ENCODE peak calls at places on chromosomes 16 and 17, in five cellular contexts. Y is NCI-H1694; T is HFF-Myc; I is AG08395; Q is activated CD4-positive, alpha-beta T cell treated with anti-CD3 and anti-CD28 coated beads, Interleukin-2, amount 50 U/mL, for 4 hours. R is an unnamed sample.

GRCh38 chr17:38559880-38560230 is 45.9 kb downstream of the SRCIN1 start:
- DNase-seq in Y (no peak), T (no peak), I (no peak), Q (no peak), R (no peak)

GRCh38 chr16:1492923-1493745 is at the start of gene TELO2:
- DNase-seq in Y (no peak), T (peak), I (peak), Q (peak), R (peak)

GRCh38 chr17:47063475-47063874 is 84.4 kb upstream of the RPRML start:
- DNase-seq in Y (no peak), T (no peak), I (no peak), Q (no peak), R (no peak)

GRCh38 chr17:65218261-65218660 is 81.1 kb downstream of the RGS9 start:
- DNase-seq in Y (no peak), T (no peak), I (peak), Q (no peak), R (no peak)

GRCh38 chr16:69820926-69821541 is 58.9 kb downstream of the WWP2 start:
- DNase-seq in Y (peak), T (peak), I (peak), Q (no peak), R (peak)

GRCh38 chr16:55386534-55387296 is 62.7 kb downstream of the IRX6 start:
- DNase-seq in Y (no peak), T (no peak), I (no peak), Q (no peak), R (no peak)

GRCh38 chr17:44820631-44821196 is 9.4 kb downstream of the GJC1 start:
- DNase-seq in Y (peak), T (peak), I (peak), Q (no peak), R (peak)

GRCh38 chr17:81925860-81926450 is 1.6 kb downstream of the MAFG start:
- DNase-seq in Y (no peak), T (no peak), I (no peak), Q (no peak), R (no peak)

GRCh38 chr17:49110504-49110903 is 22.1 kb upstream of the B4GALNT2 start:
- DNase-seq in Y (no peak), T (no peak), I (no peak), Q (no peak), R (peak)

GRCh38 chr17:18143044-18143936 is 34.7 kb downstream of the MYO15A start:
- DNase-seq in Y (peak), T (no peak), I (no peak), Q (no peak), R (peak)

GRCh38 chr17:21375757-21376584 is at the start of gene KCNJ12:
- DNase-seq in Y (no peak), T (no peak), I (peak), Q (no peak), R (peak)

GRCh38 chr16:56950051-56950450 is 11.7 kb upstream of the CETP start:
- DNase-seq in Y (no peak), T (no peak), I (no peak), Q (no peak), R (no peak)

GRCh38 chr17:49823614-49824013 is 24.3 kb downstream of the TAC4 start:
- DNase-seq in Y (no peak), T (no peak), I (no peak), Q (no peak), R (no peak)

GRCh38 chr17:17681744-17682292 is 560 bp downstream of the RAI1 start:
- DNase-seq in Y (no peak), T (no peak), I (peak), Q (peak), R (no peak)

GRCh38 chr17:75152971-75153853 is 1.1 kb downstream of the JPT1 start:
- DNase-seq in Y (peak), T (no peak), I (peak), Q (no peak), R (peak)

GRCh38 chr16:51416921-51417320 is 265.9 kb upstream of the SALL1 start:
- DNase-seq in Y (no peak), T (no peak), I (peak), Q (no peak), R (no peak)

GRCh38 chr17:64128787-64129514 is 993 bp downstream of the ERN1 start:
- DNase-seq in Y (no peak), T (no peak), I (peak), Q (peak), R (peak)

GRCh38 chr16:72927199-72928088 is 120.5 kb downstream of the ZFHX3 start:
- DNase-seq in Y (no peak), T (no peak), I (peak), Q (no peak), R (peak)

GRCh38 chr16:1923299-1924034 is 5.3 kb upstream of the HS3ST6 start:
- DNase-seq in Y (no peak), T (peak), I (peak), Q (no peak), R (peak)

GRCh38 chr16:82061861-82062525 is 26.9 kb downstream of the HSD17B2 start:
- DNase-seq in Y (no peak), T (no peak), I (no peak), Q (no peak), R (no peak)

GRCh38 chr17:66954632-66955031 is 9.9 kb upstream of the CACNG4 start:
- DNase-seq in Y (no peak), T (no peak), I (no peak), Q (no peak), R (no peak)

GRCh38 chr16:60640038-60640437 is 1396.2 kb downstream of the CDH8 start:
- DNase-seq in Y (no peak), T (no peak), I (no peak), Q (no peak), R (no peak)

GRCh38 chr16:72837846-72838661 is 209.9 kb downstream of the ZFHX3 start:
- DNase-seq in Y (no peak), T (no peak), I (no peak), Q (no peak), R (no peak)

GRCh38 chr17:82615084-82616020 is 32.9 kb downstream of the WDR45B start:
- DNase-seq in Y (no peak), T (no peak), I (no peak), Q (no peak), R (no peak)

GRCh38 chr17:37259030-37259735 is 116.6 kb upstream of the C17orf78 start:
- DNase-seq in Y (no peak), T (no peak), I (peak), Q (no peak), R (no peak)

GRCh38 chr17:17849863-17850373 is 13.1 kb upstream of the SREBF1 start:
- DNase-seq in Y (peak), T (no peak), I (no peak), Q (peak), R (peak)

GRCh38 chr16:57723170-57723569 is 12.4 kb upstream of the KATNB1 start:
- DNase-seq in Y (no peak), T (no peak), I (no peak), Q (no peak), R (peak)

GRCh38 chr16:66273644-66274334 is 92.7 kb upstream of the CDH5 start:
- DNase-seq in Y (no peak), T (no peak), I (peak), Q (no peak), R (peak)

R was measured in cardiac fibroblast.